ENCODE peak calls at places on chromosomes 6 and 20, in four cellular contexts. G is endothelial cell; W is stimulated activated CD8-positive, alpha-beta memory T cell treated with anti-CD3 and anti-CD28 coated beads, Interleukin-15, amount 100 ng/mL, for 24 hours; O is mucosa of descending colon. T is an unnamed sample.

GRCh38 chr20:19975901-19976300 is 41.3 kb upstream of the NAA20 start:
- DNase-seq in G (no peak), W (no peak), O (no peak), T (no peak)

GRCh38 chr6:83467620-83468036 is 36.8 kb upstream of the ME1 start:
- DNase-seq in G (no peak), W (no peak), O (peak), T (no peak)

GRCh38 chr20:59253779-59254319 is 46.6 kb upstream of the EDN3 start:
- DNase-seq in G (no peak), W (no peak), O (no peak), T (no peak)

GRCh38 chr6:144334150-144334708 is 49.1 kb downstream of the UTRN start:
- DNase-seq in G (no peak), W (no peak), O (peak), T (peak)

GRCh38 chr20:1312308-1312707 is 16.6 kb downstream of the SDCBP2 start:
- DNase-seq in G (no peak), W (no peak), O (no peak), T (no peak)

GRCh38 chr20:8155229-8155628 is 23.2 kb downstream of the PLCB1 start:
- DNase-seq in G (no peak), W (no peak), O (no peak), T (no peak)

GRCh38 chr20:23078351-23078993 is 7.7 kb downstream of the CD93 start:
- DNase-seq in G (no peak), W (no peak), O (no peak), T (no peak)

GRCh38 chr20:31570735-31571617 is 34.1 kb upstream of the ID1 start:
- DNase-seq in G (no peak), W (no peak), O (no peak), T (no peak)

GRCh38 chr20:21503345-21503744 is 10.5 kb downstream of the NKX2-2 start:
- DNase-seq in G (no peak), W (no peak), O (no peak), T (peak)

GRCh38 chr20:54051019-54051418 is 19.4 kb downstream of the BCAS1 start:
- DNase-seq in G (no peak), W (no peak), O (no peak), T (no peak)

GRCh38 chr6:169589293-169589692 is 112.5 kb downstream of the WDR27 start:
- DNase-seq in G (no peak), W (no peak), O (peak), T (no peak)

GRCh38 chr6:149332602-149333311 is 15.2 kb downstream of the TAB2 start:
- DNase-seq in G (no peak), W (no peak), O (no peak), T (no peak)

GRCh38 chr20:16040742-16041141 is 532.5 kb downstream of the KIF16B start:
- DNase-seq in G (no peak), W (no peak), O (no peak), T (no peak)